ENCODE peak calls at places on chromosomes 12 and 14, in five cellular contexts. U is A172, V is HFFc6, C is A549, P is iPS-NIHi11. W is an unnamed sample.

GRCh38 chr12:122870867-122871664 is 24.9 kb downstream of the VPS37B start:
- DNase-seq in U (no peak), V (peak), C (no peak), P (no peak), W (no peak)

GRCh38 chr14:103058209-103059055 is 1.1 kb upstream of the CDC42BPB start:
- DNase-seq in U (no peak), V (no peak), C (no peak), P (no peak), W (no peak)

GRCh38 chr12:29238822-29239291 is 89.8 kb downstream of the FAR2 start:
- DNase-seq in U (no peak), V (no peak), C (no peak), P (no peak), W (no peak)

GRCh38 chr12:73863541-73863940 is 674.1 kb upstream of the ATXN7L3B start:
- DNase-seq in U (peak), V (peak), C (no peak), P (no peak), W (no peak)

GRCh38 chr12:51620448-51620847 is 29.4 kb downstream of the SCN8A start:
- DNase-seq in U (no peak), V (no peak), C (no peak), P (no peak), W (no peak)

GRCh38 chr14:77869350-77869749 is 69.4 kb downstream of the ADCK1 start:
- DNase-seq in U (no peak), V (no peak), C (no peak), P (no peak), W (no peak)

GRCh38 chr12:68978678-68979077 is 45.7 kb upstream of the CPM start:
- DNase-seq in U (no peak), V (no peak), C (no peak), P (no peak), W (no peak)

GRCh38 chr14:64244279-64244678 is 49.9 kb downstream of the ESR2 start:
- DNase-seq in U (no peak), V (no peak), C (no peak), P (no peak), W (no peak)

GRCh38 chr12:19026035-19026434 is 103.5 kb upstream of the PLEKHA5 start:
- DNase-seq in U (no peak), V (no peak), C (no peak), P (no peak), W (no peak)

GRCh38 chr12:42593781-42594322 is 4.3 kb upstream of the PRICKLE1 start:
- DNase-seq in U (no peak), V (no peak), C (no peak), P (no peak), W (no peak)

GRCh38 chr12:79522237-79522636 is 168.5 kb downstream of the PAWR start:
- DNase-seq in U (no peak), V (no peak), C (no peak), P (no peak), W (no peak)

GRCh38 chr12:33724867-33725266 is 285.2 kb upstream of the SYT10 start:
- DNase-seq in U (no peak), V (no peak), C (no peak), P (no peak), W (no peak)

GRCh38 chr12:94026566-94026965 is 121.8 kb upstream of the PLXNC1 start:
- DNase-seq in U (no peak), V (no peak), C (no peak), P (no peak), W (no peak)

GRCh38 chr12:42372154-42372791 is 46.3 kb downstream of the PPHLN1 start:
- DNase-seq in U (peak), V (peak), C (peak), P (peak), W (peak)

GRCh38 chr14:99716091-99716849 is 32.2 kb downstream of the CYP46A1 start:
- DNase-seq in U (no peak), V (no peak), C (no peak), P (no peak), W (no peak)

GRCh38 chr12:124359671-124360581 is 65.0 kb downstream of the RFLNA start:
- DNase-seq in U (no peak), V (no peak), C (no peak), P (peak), W (no peak)

GRCh38 chr12:21456291-21456780 is 18.9 kb downstream of the PYROXD1 start:
- DNase-seq in U (peak), V (no peak), C (no peak), P (no peak), W (no peak)

GRCh38 chr12:46674818-46675217 is 151.0 kb downstream of the SLC38A4 start:
- DNase-seq in U (no peak), V (no peak), C (no peak), P (no peak), W (no peak)

GRCh38 chr14:36105401-36105800 is 71.1 kb downstream of the PTCSC3 start:
- DNase-seq in U (no peak), V (no peak), C (no peak), P (peak), W (no peak)